ENCODE peak calls at places on chromosomes 6 and 20, in five cellular contexts. I is activated naive CD8-positive, alpha-beta T cell treated with anti-CD3 and anti-CD28 coated beads, Interleukin-2, amount 50 U/mL, for 24 hours; R is GM04503; S is CD4-positive, alpha-beta memory T cell; G is HEK293T. V is an unnamed sample.
A peak's percentile ranks its signal among the peaks of the same experiment; 100 is the strongest.

GRCh38 chr6:170146640-170147039 is 144.2 kb downstream of the DLL1 start:
- DNase-seq in I (no peak), R (no peak), S (no peak), G (no peak), V (no peak)

GRCh38 chr6:130420911-130421310 is 55.1 kb downstream of the TMEM200A start:
- DNase-seq in I (no peak), R (no peak), S (no peak), G (no peak), V (no peak)

GRCh38 chr20:23049933-23050838 is 714 bp upstream of the THBD start:
- DNase-seq in I (no peak), R (no peak), S (no peak), G (peak; percentile 9), V (no peak)

GRCh38 chr6:135402311-135402710 is 95.2 kb downstream of the AHI1 start:
- DNase-seq in I (no peak), R (no peak), S (no peak), G (no peak), V (no peak)

GRCh38 chr6:15399651-15400470 is 154.0 kb downstream of the JARID2 start:
- DNase-seq in I (no peak), R (peak; percentile 31), S (no peak), G (peak; percentile 57), V (peak; percentile 77)

GRCh38 chr6:111743318-111743717 is 129.9 kb downstream of the FYN start:
- DNase-seq in I (no peak), R (no peak), S (no peak), G (no peak), V (no peak)

GRCh38 chr20:23456416-23456815 is 3.7 kb upstream of the CST11 start:
- DNase-seq in I (no peak), R (no peak), S (no peak), G (no peak), V (no peak)

GRCh38 chr6:82017316-82017715 is 230.2 kb downstream of the IBTK start:
- DNase-seq in I (no peak), R (peak; percentile 87), S (no peak), G (no peak), V (no peak)

GRCh38 chr6:68876792-68877493 is 241.9 kb downstream of the ADGRB3 start:
- DNase-seq in I (no peak), R (no peak), S (no peak), G (peak; percentile 11), V (peak; percentile 32)

GRCh38 chr6:46323966-46324622 is 153.3 kb upstream of the ENPP5 start:
- DNase-seq in I (no peak), R (no peak), S (no peak), G (no peak), V (no peak)

GRCh38 chr6:36610041-36610440 is 15.9 kb downstream of the SRSF3 start:
- DNase-seq in I (no peak), R (no peak), S (no peak), G (no peak), V (no peak)

GRCh38 chr6:19554356-19555225 is 282.6 kb upstream of the ID4 start:
- DNase-seq in I (no peak), R (no peak), S (no peak), G (no peak), V (peak; percentile 91)

GRCh38 chr6:74657033-74657432 is 548.8 kb downstream of the COL12A1 start:
- DNase-seq in I (no peak), R (peak; percentile 93), S (no peak), G (no peak), V (no peak)

GRCh38 chr20:51542033-51542893 is at the start of gene NFATC2:
- DNase-seq in I (peak; percentile 69), R (no peak), S (peak; percentile 62), G (peak; percentile 15), V (no peak)

V was measured in cerebellar cortex.